ENCODE peak calls at places on chromosomes 11 and 22, in seven cellular contexts. B, I, P, X, W, N and J are unnamed samples.

GRCh38 chr11:29184939-29185890 is 831.6 kb downstream of the KCNA4 start:
- DNase-seq in B (no peak), I (peak), P (no peak), X (peak), W (no peak), N (no peak), J (no peak)

GRCh38 chr11:2528301-2529050 is 83.7 kb downstream of the KCNQ1 start:
- DNase-seq in B (no peak), I (no peak), P (no peak), X (no peak), W (no peak), N (no peak), J (no peak)

GRCh38 chr22:48581821-48582469 is 1245.7 kb downstream of the BRD1 start:
- DNase-seq in B (no peak), I (no peak), P (no peak), X (peak), W (no peak), N (no peak), J (no peak)

GRCh38 chr22:29032584-29032983 is 29.0 kb downstream of the C22orf31 start:
- DNase-seq in B (no peak), I (peak), P (no peak), X (peak), W (no peak), N (no peak), J (no peak)

GRCh38 chr22:25028841-25029141 is 76.3 kb downstream of the KIAA1671 start:
- DNase-seq in B (no peak), I (no peak), P (no peak), X (no peak), W (no peak), N (no peak), J (no peak)

GRCh38 chr11:1230456-1231395 is 7.9 kb downstream of the MUC5B start:
- DNase-seq in B (no peak), I (no peak), P (no peak), X (no peak), W (peak), N (no peak), J (no peak)

GRCh38 chr11:92492372-92492771 is 267.8 kb downstream of the FAT3 start:
- DNase-seq in B (no peak), I (no peak), P (no peak), X (no peak), W (no peak), N (no peak), J (no peak)

GRCh38 chr11:128713595-128713994 is 19.7 kb downstream of the FLI1 start:
- DNase-seq in B (no peak), I (no peak), P (no peak), X (no peak), W (no peak), N (no peak), J (no peak)

GRCh38 chr11:113729456-113729855 is 23.3 kb upstream of the TMPRSS5 start:
- DNase-seq in B (no peak), I (peak), P (no peak), X (no peak), W (no peak), N (no peak), J (no peak)

GRCh38 chr11:19907839-19908238 is 195.2 kb downstream of the NAV2 start:
- DNase-seq in B (no peak), I (no peak), P (no peak), X (no peak), W (no peak), N (no peak), J (no peak)

GRCh38 chr11:108616549-108616948 is 23.0 kb upstream of the EXPH5 start:
- DNase-seq in B (peak), I (peak), P (no peak), X (peak), W (no peak), N (peak), J (no peak)

GRCh38 chr22:48235744-48236143 is 1473.3 kb downstream of the TBC1D22A start:
- DNase-seq in B (no peak), I (no peak), P (no peak), X (no peak), W (no peak), N (no peak), J (peak)

GRCh38 chr11:111299111-111300026 is 1.0 kb downstream of the POU2AF3 start:
- DNase-seq in B (no peak), I (peak), P (no peak), X (peak), W (no peak), N (peak), J (no peak)

GRCh38 chr11:16959528-16960100 is 54.6 kb downstream of the PLEKHA7 start:
- DNase-seq in B (no peak), I (no peak), P (no peak), X (no peak), W (no peak), N (no peak), J (no peak)

GRCh38 chr11:126891556-126892217 is 108.9 kb downstream of the KIRREL3 start:
- DNase-seq in B (no peak), I (no peak), P (no peak), X (no peak), W (no peak), N (no peak), J (no peak)

GRCh38 chr11:86459002-86459385 is 84.3 kb downstream of the CCDC81 start:
- DNase-seq in B (no peak), I (peak), P (no peak), X (no peak), W (no peak), N (no peak), J (no peak)

GRCh38 chr11:28581286-28582242 is 473.4 kb downstream of the METTL15 start:
- DNase-seq in B (no peak), I (peak), P (no peak), X (no peak), W (no peak), N (no peak), J (no peak)

GRCh38 chr11:46615756-46616155 is 1.3 kb downstream of the HARBI1 start:
- DNase-seq in B (no peak), I (peak), P (no peak), X (no peak), W (no peak), N (no peak), J (no peak)

GRCh38 chr11:71563401-71563800 is 2.0 kb upstream of the KRTAP5-10 start:
- DNase-seq in B (peak), I (peak), P (no peak), X (peak), W (peak), N (peak), J (peak)

GRCh38 chr11:12007769-12008737 is at the start of gene DKK3:
- DNase-seq in B (no peak), I (peak), P (no peak), X (no peak), W (no peak), N (no peak), J (peak)

GRCh38 chr22:41919357-41920224 is 4.7 kb upstream of the SHISA8 start:
- DNase-seq in B (no peak), I (peak), P (peak), X (no peak), W (peak), N (no peak), J (peak)

GRCh38 chr11:68334923-68335322 is 22.5 kb downstream of the LRP5 start:
- DNase-seq in B (no peak), I (no peak), P (no peak), X (no peak), W (no peak), N (peak), J (no peak)

GRCh38 chr11:113647108-113647507 is 59.0 kb downstream of the TMPRSS5 start:
- DNase-seq in B (no peak), I (no peak), P (no peak), X (no peak), W (peak), N (no peak), J (no peak)

GRCh38 chr11:131198161-131198560 is 172.3 kb upstream of the NTM start:
- DNase-seq in B (no peak), I (no peak), P (no peak), X (no peak), W (no peak), N (no peak), J (no peak)

GRCh38 chr11:131193101-131193501 is 177.3 kb upstream of the NTM start:
- DNase-seq in B (no peak), I (no peak), P (no peak), X (no peak), W (no peak), N (no peak), J (no peak)

GRCh38 chr11:131198646-131199285 is 171.6 kb upstream of the NTM start:
- DNase-seq in B (no peak), I (no peak), P (no peak), X (no peak), W (no peak), N (no peak), J (no peak)

GRCh38 chr11:131192628-131193027 is 177.8 kb upstream of the NTM start:
- DNase-seq in B (no peak), I (no peak), P (no peak), X (no peak), W (no peak), N (no peak), J (no peak)

DNA sequence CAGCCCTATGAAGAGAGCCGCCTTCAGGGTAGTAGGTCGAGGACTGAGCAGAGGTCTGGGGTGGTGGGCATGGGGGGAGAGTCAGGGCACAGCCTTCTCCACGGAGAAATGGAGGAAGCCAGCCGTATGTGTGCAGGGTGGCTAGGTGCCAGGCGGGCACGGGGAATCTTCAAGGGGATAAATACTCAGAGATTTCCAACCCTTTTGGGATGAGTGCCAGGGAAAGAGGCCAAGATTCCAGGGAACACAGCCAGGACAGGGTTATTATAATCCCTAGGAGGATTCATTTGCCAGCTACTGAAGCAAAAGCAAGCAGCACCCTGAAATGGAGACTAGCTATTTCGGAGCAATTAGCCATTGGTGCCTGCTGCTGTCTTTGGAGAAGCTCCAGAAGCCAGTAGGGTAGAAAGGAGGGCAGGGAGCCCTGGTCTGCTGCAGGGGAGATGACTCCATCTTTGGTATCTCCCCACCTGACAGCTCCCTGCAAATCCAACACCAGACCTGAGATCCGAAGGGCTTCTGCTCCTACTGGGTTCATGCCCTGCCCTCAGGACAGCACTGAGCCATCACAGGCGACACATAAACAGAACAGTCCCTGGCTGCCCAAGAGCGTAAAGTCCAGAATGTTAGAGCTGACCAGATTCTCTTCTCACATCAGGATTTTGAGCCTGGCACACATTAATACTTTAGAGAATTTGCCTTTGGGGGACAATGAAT is 174.5 kb upstream of the NTM start:
- DNase-seq in B (no peak), I (peak), P (no peak), X (no peak), W (no peak), N (no peak), J (no peak)
- TF ChIP-seq CEBPB in B (no peak), I (no peak), P (no peak), X (no peak), W (no peak), N (no peak), J (no peak)

GRCh38 chr22:22245935-22246525 is 1.4 kb downstream of the VPREB1 start:
- DNase-seq in B (no peak), I (no peak), P (no peak), X (no peak), W (no peak), N (no peak), J (no peak)
- TF ChIP-seq CEBPB in B (no peak), I (no peak), P (no peak), X (no peak), W (no peak), N (no peak), J (no peak)

GRCh38 chr11:133619973-133620372 is 87.7 kb upstream of the OPCML start:
- DNase-seq in B (no peak), I (no peak), P (peak), X (no peak), W (no peak), N (peak), J (no peak)
- TF ChIP-seq CEBPB in B (no peak), I (no peak), P (no peak), X (no peak), W (no peak), N (no peak), J (no peak)

GRCh38 chr11:134644489-134645456 is 232.7 kb upstream of the B3GAT1 start:
- DNase-seq in B (no peak), I (no peak), P (no peak), X (no peak), W (no peak), N (no peak), J (peak)
- TF ChIP-seq CEBPB in B (no peak), I (no peak), P (no peak), X (no peak), W (no peak), N (no peak), J (no peak)

GRCh38 chr11:63764201-63764711 is 4.3 kb downstream of the ZFTA start:
- DNase-seq in B (no peak), I (no peak), P (no peak), X (no peak), W (no peak), N (no peak), J (no peak)
- TF ChIP-seq CEBPB in B (no peak), I (no peak), P (no peak), X (no peak), W (no peak), N (no peak), J (no peak)

GRCh38 chr11:123690490-123690889 is 36.1 kb upstream of the SCN3B start:
- DNase-seq in B (no peak), I (peak), P (no peak), X (peak), W (no peak), N (no peak), J (no peak)
- TF ChIP-seq CEBPB in B (no peak), I (no peak), P (no peak), X (no peak), W (no peak), N (no peak), J (no peak)

GRCh38 chr11:129769059-129769458 is 46.6 kb upstream of the TMEM45B start:
- DNase-seq in B (no peak), I (no peak), P (no peak), X (no peak), W (no peak), N (no peak), J (no peak)

GRCh38 chr11:129768356-129768755 is 47.3 kb upstream of the TMEM45B start:
- DNase-seq in B (no peak), I (no peak), P (no peak), X (no peak), W (no peak), N (peak), J (no peak)

GRCh38 chr11:129770993-129771392 is 44.7 kb upstream of the TMEM45B start:
- DNase-seq in B (no peak), I (no peak), P (no peak), X (no peak), W (no peak), N (no peak), J (no peak)

GRCh38 chr11:129767827-129768226 is 47.8 kb upstream of the TMEM45B start:
- DNase-seq in B (no peak), I (no peak), P (no peak), X (no peak), W (no peak), N (no peak), J (no peak)

GRCh38 chr11:129766858-129767604 is 48.6 kb upstream of the TMEM45B start:
- DNase-seq in B (peak), I (peak), P (no peak), X (peak), W (no peak), N (peak), J (peak)
- TF ChIP-seq CEBPB in B (no peak), I (no peak), P (no peak), X (no peak), W (no peak), N (no peak), J (no peak)

DNA sequence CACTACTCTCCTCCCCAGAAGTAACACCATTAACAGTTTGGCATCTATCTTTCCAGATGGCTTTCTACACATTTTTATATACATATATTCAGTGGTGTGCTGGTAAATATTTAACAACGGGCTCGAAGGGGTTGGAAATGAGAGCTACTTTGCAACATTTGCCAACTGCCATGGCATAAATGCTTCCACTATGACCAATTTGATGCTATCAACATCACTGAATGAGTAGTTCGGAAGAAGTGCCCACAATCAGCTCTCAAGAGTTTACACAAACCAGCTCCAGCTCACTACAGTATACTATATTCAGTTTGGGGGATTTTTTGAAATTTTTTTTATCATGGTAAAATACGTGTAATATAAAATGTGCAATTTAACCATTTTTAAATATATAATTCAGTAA is 55.2 kb downstream of the RELT start:
- DNase-seq in B (no peak), I (peak), P (no peak), X (no peak), W (no peak), N (no peak), J (no peak)
- TF ChIP-seq CEBPB in B (no peak), I (no peak), P (no peak), X (no peak), W (no peak), N (no peak), J (no peak)